ENCODE peak calls at places on chromosomes 3 and 15, in ten cellular contexts. One of them, this sample, is unnamed.
A peak's percentile ranks its signal among the peaks of the same experiment; 100 is the strongest.

GRCh38 chr3:33331414-33331813 is 54.2 kb downstream of the FBXL2 start:
- DNase-seq in colonic mucosa: no peak
- DNase-seq in A549: no peak
- DNase-seq in aorta: no peak
- DNase-seq in spleen: no peak
- DNase-seq in fibroblast of lung: peak; percentile 41
- DNase-seq in thoracic aorta: no peak
- DNase-seq in heart left ventricle: no peak
- DNase-seq in pancreas: no peak
- DNase-seq in PC-9: no peak
- DNase-seq in this sample: no peak

GRCh38 chr3:3200632-3201212 is 21.2 kb upstream of the CRBN start:
- DNase-seq in fibroblast of lung: peak; percentile 67
- DNase-seq in spleen: no peak
- DNase-seq in pancreas: peak; percentile 30
- DNase-seq in thoracic aorta: no peak
- DNase-seq in PC-9: peak; percentile 25
- DNase-seq in colonic mucosa: peak; percentile 38
- DNase-seq in aorta: no peak
- DNase-seq in heart left ventricle: no peak
- DNase-seq in A549: peak; percentile 21
- DNase-seq in this sample: peak; percentile 85

GRCh38 chr3:51722362-51722761 is 15.5 kb downstream of the GRM2 start:
- DNase-seq in thoracic aorta: no peak
- DNase-seq in aorta: no peak
- DNase-seq in fibroblast of lung: no peak
- DNase-seq in A549: no peak
- DNase-seq in colonic mucosa: no peak
- DNase-seq in heart left ventricle: no peak
- DNase-seq in spleen: no peak
- DNase-seq in PC-9: no peak
- DNase-seq in pancreas: no peak
- DNase-seq in this sample: peak; percentile 60

GRCh38 chr3:89867286-89867685 is 759.9 kb downstream of the EPHA3 start:
- DNase-seq in pancreas: no peak
- DNase-seq in aorta: no peak
- DNase-seq in colonic mucosa: no peak
- DNase-seq in A549: no peak
- DNase-seq in PC-9: no peak
- DNase-seq in heart left ventricle: no peak
- DNase-seq in spleen: no peak
- DNase-seq in thoracic aorta: no peak
- DNase-seq in fibroblast of lung: no peak
- DNase-seq in this sample: no peak

GRCh38 chr3:44235604-44236484 is 5.8 kb upstream of the TOPAZ1 start:
- DNase-seq in fibroblast of lung: peak; percentile 92
- DNase-seq in aorta: no peak
- DNase-seq in colonic mucosa: peak; percentile 49
- DNase-seq in thoracic aorta: no peak
- DNase-seq in pancreas: peak; percentile 43
- DNase-seq in spleen: peak; percentile 77
- DNase-seq in A549: peak; percentile 43
- DNase-seq in PC-9: peak; percentile 61
- DNase-seq in heart left ventricle: peak; percentile 55
- DNase-seq in this sample: peak; percentile 91

GRCh38 chr3:6989608-6990291 is 128.8 kb downstream of the GRM7 start:
- DNase-seq in colonic mucosa: no peak
- DNase-seq in PC-9: no peak
- DNase-seq in thoracic aorta: no peak
- DNase-seq in aorta: no peak
- DNase-seq in heart left ventricle: no peak
- DNase-seq in A549: no peak
- DNase-seq in pancreas: no peak
- DNase-seq in spleen: no peak
- DNase-seq in fibroblast of lung: peak; percentile 2
- DNase-seq in this sample: peak; percentile 1

GRCh38 chr3:178223876-178224275 is 312.4 kb upstream of the KCNMB2 start:
- DNase-seq in thoracic aorta: no peak
- DNase-seq in fibroblast of lung: peak; percentile 77
- DNase-seq in colonic mucosa: no peak
- DNase-seq in aorta: no peak
- DNase-seq in PC-9: no peak
- DNase-seq in pancreas: no peak
- DNase-seq in heart left ventricle: no peak
- DNase-seq in spleen: no peak
- DNase-seq in A549: no peak
- DNase-seq in this sample: no peak

GRCh38 chr3:195895078-195895899 is 13.1 kb downstream of the TNK2 start:
- DNase-seq in A549: peak; percentile 75
- DNase-seq in spleen: peak; percentile 94
- DNase-seq in pancreas: no peak
- DNase-seq in heart left ventricle: peak; percentile 55
- DNase-seq in fibroblast of lung: no peak
- DNase-seq in colonic mucosa: peak; percentile 64
- DNase-seq in thoracic aorta: no peak
- DNase-seq in PC-9: peak; percentile 73
- DNase-seq in aorta: peak; percentile 88
- DNase-seq in this sample: peak; percentile 60

GRCh38 chr3:86245360-86245759 is 745.6 kb downstream of the VGLL3 start:
- DNase-seq in heart left ventricle: no peak
- DNase-seq in thoracic aorta: no peak
- DNase-seq in pancreas: no peak
- DNase-seq in fibroblast of lung: no peak
- DNase-seq in A549: no peak
- DNase-seq in aorta: no peak
- DNase-seq in PC-9: no peak
- DNase-seq in colonic mucosa: no peak
- DNase-seq in spleen: no peak
- DNase-seq in this sample: peak; percentile 55

GRCh38 chr3:127458698-127459097 is 131.8 kb downstream of the TPRA1 start:
- DNase-seq in colonic mucosa: no peak
- DNase-seq in PC-9: no peak
- DNase-seq in fibroblast of lung: peak; percentile 6
- DNase-seq in spleen: peak; percentile 54
- DNase-seq in A549: no peak
- DNase-seq in pancreas: no peak
- DNase-seq in heart left ventricle: no peak
- DNase-seq in aorta: peak; percentile 74
- DNase-seq in thoracic aorta: no peak
- DNase-seq in this sample: peak; percentile 91

GRCh38 chr15:61835476-61836106 is 224.7 kb downstream of the VPS13C start:
- DNase-seq in A549: peak; percentile 67
- DNase-seq in colonic mucosa: peak; percentile 61
- DNase-seq in pancreas: peak; percentile 34
- DNase-seq in aorta: no peak
- DNase-seq in spleen: no peak
- DNase-seq in fibroblast of lung: peak; percentile 22
- DNase-seq in PC-9: peak; percentile 51
- DNase-seq in heart left ventricle: peak; percentile 66
- DNase-seq in thoracic aorta: no peak
- DNase-seq in this sample: peak; percentile 88

GRCh38 chr3:50664959-50665602 is 9.6 kb upstream of the DOCK3 start:
- DNase-seq in heart left ventricle: no peak
- DNase-seq in aorta: no peak
- DNase-seq in thoracic aorta: no peak
- DNase-seq in fibroblast of lung: no peak
- DNase-seq in spleen: no peak
- DNase-seq in PC-9: no peak
- DNase-seq in A549: no peak
- DNase-seq in colonic mucosa: no peak
- DNase-seq in pancreas: no peak
- DNase-seq in this sample: no peak

GRCh38 chr15:55737373-55737772 is 5.6 kb downstream of the PRTG start:
- DNase-seq in spleen: no peak
- DNase-seq in pancreas: no peak
- DNase-seq in A549: no peak
- DNase-seq in thoracic aorta: no peak
- DNase-seq in PC-9: peak; percentile 63
- DNase-seq in heart left ventricle: peak; percentile 27
- DNase-seq in aorta: no peak
- DNase-seq in fibroblast of lung: peak; percentile 71
- DNase-seq in colonic mucosa: no peak
- DNase-seq in this sample: peak; percentile 62

GRCh38 chr3:93904568-93904967 is 69.1 kb downstream of the PROS1 start:
- DNase-seq in pancreas: no peak
- DNase-seq in fibroblast of lung: no peak
- DNase-seq in thoracic aorta: no peak
- DNase-seq in heart left ventricle: no peak
- DNase-seq in PC-9: no peak
- DNase-seq in colonic mucosa: no peak
- DNase-seq in A549: no peak
- DNase-seq in aorta: no peak
- DNase-seq in spleen: no peak
- DNase-seq in this sample: no peak

GRCh38 chr3:148794357-148794756 is 33.3 kb upstream of the CPB1 start:
- DNase-seq in fibroblast of lung: no peak
- DNase-seq in PC-9: peak; percentile 6
- DNase-seq in spleen: no peak
- DNase-seq in colonic mucosa: no peak
- DNase-seq in heart left ventricle: no peak
- DNase-seq in thoracic aorta: no peak
- DNase-seq in A549: no peak
- DNase-seq in pancreas: no peak
- DNase-seq in aorta: no peak
- DNase-seq in this sample: no peak

GRCh38 chr3:148087601-148088371 is 609.9 kb upstream of the AGTR1 start:
- DNase-seq in A549: no peak
- DNase-seq in aorta: peak; percentile 55
- DNase-seq in colonic mucosa: no peak
- DNase-seq in fibroblast of lung: no peak
- DNase-seq in pancreas: no peak
- DNase-seq in thoracic aorta: no peak
- DNase-seq in PC-9: no peak
- DNase-seq in heart left ventricle: no peak
- DNase-seq in spleen: no peak
- DNase-seq in this sample: no peak

GRCh38 chr3:23810342-23811116 is 4.8 kb downstream of the UBE2E1 start:
- DNase-seq in thoracic aorta: no peak
- DNase-seq in colonic mucosa: peak; percentile 68
- DNase-seq in PC-9: peak; percentile 31
- DNase-seq in spleen: peak; percentile 91
- DNase-seq in fibroblast of lung: peak; percentile 32
- DNase-seq in heart left ventricle: peak; percentile 71
- DNase-seq in aorta: peak; percentile 90
- DNase-seq in pancreas: peak; percentile 49
- DNase-seq in A549: peak; percentile 71
- DNase-seq in this sample: peak; percentile 93

GRCh38 chr3:12588674-12589054 is 31.8 kb downstream of the MKRN2 start:
- DNase-seq in heart left ventricle: no peak
- DNase-seq in pancreas: no peak
- DNase-seq in fibroblast of lung: no peak
- DNase-seq in PC-9: no peak
- DNase-seq in A549: no peak
- DNase-seq in thoracic aorta: no peak
- DNase-seq in spleen: no peak
- DNase-seq in aorta: no peak
- DNase-seq in colonic mucosa: no peak
- DNase-seq in this sample: no peak

GRCh38 chr15:35293353-35294130 is 208.4 kb upstream of the NANOGP8 start:
- DNase-seq in colonic mucosa: no peak
- DNase-seq in fibroblast of lung: peak; percentile 95
- DNase-seq in spleen: no peak
- DNase-seq in heart left ventricle: no peak
- DNase-seq in pancreas: no peak
- DNase-seq in thoracic aorta: no peak
- DNase-seq in PC-9: peak; percentile 45
- DNase-seq in A549: peak; percentile 49
- DNase-seq in aorta: no peak
- DNase-seq in this sample: peak; percentile 58

GRCh38 chr3:105582015-105582414 is 215.3 kb downstream of the ALCAM start:
- DNase-seq in thoracic aorta: no peak
- DNase-seq in aorta: no peak
- DNase-seq in colonic mucosa: no peak
- DNase-seq in PC-9: no peak
- DNase-seq in spleen: no peak
- DNase-seq in fibroblast of lung: no peak
- DNase-seq in A549: no peak
- DNase-seq in heart left ventricle: no peak
- DNase-seq in pancreas: no peak
- DNase-seq in this sample: no peak
- H3K4me1 ChIP-seq in thoracic aorta: no peaks in the 10 kb centered on the region
- H3K4me1 ChIP-seq in aorta: no peaks in the 10 kb centered on the region
- H3K4me1 ChIP-seq in colonic mucosa: no peaks in the 10 kb centered on the region
- H3K4me1 ChIP-seq in PC-9: no peaks in the 10 kb centered on the region
- H3K4me1 ChIP-seq in spleen: no peaks in the 10 kb centered on the region
- H3K4me1 ChIP-seq in fibroblast of lung: no peaks in the 10 kb centered on the region
- H3K4me1 ChIP-seq in A549: no peaks in the 10 kb centered on the region
- H3K4me1 ChIP-seq in heart left ventricle: no peaks in the 10 kb centered on the region
- H3K4me1 ChIP-seq in pancreas: no peaks in the 10 kb centered on the region
- H3K4me1 ChIP-seq in this sample: no peaks in the 10 kb centered on the region

DNA sequence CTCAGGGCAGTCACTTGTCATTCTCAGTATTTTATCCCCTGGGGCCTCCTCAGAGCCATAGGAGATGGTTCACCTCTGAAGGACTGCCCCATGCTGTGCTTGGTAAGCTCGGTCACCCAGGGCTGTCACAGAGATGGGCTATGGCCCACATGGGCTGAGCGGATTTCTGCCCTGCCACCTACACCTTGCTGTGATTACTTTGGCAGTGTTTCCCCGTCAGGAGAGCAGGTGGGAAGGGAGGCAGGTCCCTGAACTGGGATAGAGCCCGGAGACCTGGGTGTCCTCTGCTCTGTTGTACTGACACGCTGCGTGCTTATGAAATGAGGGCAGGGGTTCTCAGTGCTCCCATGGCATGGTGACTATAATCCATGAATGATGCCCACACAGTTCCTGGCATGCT is 48.9 kb downstream of the APBA2 start:
- DNase-seq in thoracic aorta: no peak
- DNase-seq in PC-9: no peak
- DNase-seq in pancreas: no peak
- DNase-seq in aorta: peak; percentile 43
- DNase-seq in colonic mucosa: no peak
- DNase-seq in spleen: peak; percentile 57
- DNase-seq in fibroblast of lung: no peak
- DNase-seq in A549: no peak
- DNase-seq in heart left ventricle: no peak
- DNase-seq in this sample: no peak
- H3K4me1 ChIP-seq in thoracic aorta: no peaks in the 10 kb centered on the region
- H3K4me1 ChIP-seq in PC-9: no peaks in the 10 kb centered on the region
- H3K4me1 ChIP-seq in pancreas: no peaks in the 10 kb centered on the region
- H3K4me1 ChIP-seq in aorta: no peaks in the 10 kb centered on the region
- H3K4me1 ChIP-seq in colonic mucosa: no peaks in the 10 kb centered on the region
- H3K4me1 ChIP-seq in spleen: peaks cover 4% of the 10 kb centered on the region
- H3K4me1 ChIP-seq in fibroblast of lung: no peaks in the 10 kb centered on the region
- H3K4me1 ChIP-seq in A549: no peaks in the 10 kb centered on the region
- H3K4me1 ChIP-seq in heart left ventricle: no peaks in the 10 kb centered on the region
- H3K4me1 ChIP-seq in this sample: no peaks in the 10 kb centered on the region

GRCh38 chr3:46381662-46382061 is 10.9 kb downstream of the CCR5 start:
- DNase-seq in A549: no peak
- DNase-seq in colonic mucosa: no peak
- DNase-seq in pancreas: no peak
- DNase-seq in heart left ventricle: no peak
- DNase-seq in fibroblast of lung: no peak
- DNase-seq in spleen: no peak
- DNase-seq in thoracic aorta: no peak
- DNase-seq in aorta: no peak
- DNase-seq in PC-9: no peak
- DNase-seq in this sample: no peak
- H3K4me1 ChIP-seq in A549: no peaks in the 10 kb centered on the region
- H3K4me1 ChIP-seq in colonic mucosa: peaks cover 15% of the 10 kb centered on the region
- H3K4me1 ChIP-seq in pancreas: no peaks in the 10 kb centered on the region
- H3K4me1 ChIP-seq in heart left ventricle: peaks cover 23% of the 10 kb centered on the region
- H3K4me1 ChIP-seq in fibroblast of lung: no peaks in the 10 kb centered on the region
- H3K4me1 ChIP-seq in spleen: peaks cover 33% of the 10 kb centered on the region
- H3K4me1 ChIP-seq in thoracic aorta: peaks cover 5% of the 10 kb centered on the region
- H3K4me1 ChIP-seq in aorta: no peaks in the 10 kb centered on the region
- H3K4me1 ChIP-seq in PC-9: peaks cover 42% of the 10 kb centered on the region
- H3K4me1 ChIP-seq in this sample: peaks cover 21% of the 10 kb centered on the region

GRCh38 chr3:133570139-133570936 is 3.1 kb upstream of the CDV3 start:
- DNase-seq in fibroblast of lung: peak; percentile 96
- DNase-seq in thoracic aorta: no peak
- DNase-seq in aorta: no peak
- DNase-seq in A549: no peak
- DNase-seq in colonic mucosa: no peak
- DNase-seq in pancreas: peak; percentile 59
- DNase-seq in heart left ventricle: no peak
- DNase-seq in PC-9: peak; percentile 75
- DNase-seq in spleen: no peak
- DNase-seq in this sample: peak; percentile 51
- H3K4me1 ChIP-seq in fibroblast of lung: peaks cover 35% of the 10 kb centered on the region
- H3K4me1 ChIP-seq in thoracic aorta: peaks cover 40% of the 10 kb centered on the region
- H3K4me1 ChIP-seq in aorta: no peaks in the 10 kb centered on the region
- H3K4me1 ChIP-seq in A549: peaks cover 49% of the 10 kb centered on the region
- H3K4me1 ChIP-seq in colonic mucosa: peaks cover 6% of the 10 kb centered on the region
- H3K4me1 ChIP-seq in pancreas: peaks cover 14% of the 10 kb centered on the region
- H3K4me1 ChIP-seq in heart left ventricle: peaks cover 24% of the 10 kb centered on the region
- H3K4me1 ChIP-seq in PC-9: peaks cover 69% of the 10 kb centered on the region
- H3K4me1 ChIP-seq in spleen: peaks cover 13% of the 10 kb centered on the region
- H3K4me1 ChIP-seq in this sample: peaks cover 13% of the 10 kb centered on the region

This sample was measured in GM23338.